ENCODE peak calls at places on chromosomes 2 and 18, in six cellular contexts. T, Z, L, W, Y and F are unnamed samples.

GRCh38 chr2:37869756-37870155 is 55.3 kb upstream of the RMDN2 start:
- DNase-seq in Y (peak; percentile 26), L (no peak), Z (no peak), W (no peak), T (no peak), F (no peak)

GRCh38 chr2:231356474-231356849 is 39.0 kb upstream of the B3GNT7 start:
- DNase-seq in Z (no peak), Y (no peak), L (no peak), W (no peak), T (peak; percentile 11), F (no peak)

GRCh38 chr2:181891258-181891965 is at the start of gene ITPRID2:
- DNase-seq in Z (peak; percentile 53), L (peak; percentile 90), T (peak; percentile 70), Y (peak; percentile 98), W (peak; percentile 33), F (peak; percentile 46)

GRCh38 chr2:224286923-224287322 is 115.0 kb downstream of the FAM124B start:
- DNase-seq in T (no peak), Y (no peak), W (no peak), L (no peak), Z (no peak), F (no peak)

GRCh38 chr2:122136071-122136470 is 380.6 kb downstream of the TSN start:
- DNase-seq in T (no peak), W (no peak), L (no peak), Z (no peak), Y (no peak), F (no peak)

GRCh38 chr18:23191952-23192662 is 56.8 kb downstream of the CABLES1 start:
- DNase-seq in Y (peak; percentile 62), Z (no peak), L (peak; percentile 23), W (no peak), T (peak; percentile 72), F (peak; percentile 62)

GRCh38 chr2:178397002-178397605 is 53.9 kb downstream of the PRKRA start:
- DNase-seq in W (no peak), L (no peak), T (no peak), Y (no peak), Z (no peak), F (no peak)

GRCh38 chr18:59148192-59148591 is 8.5 kb downstream of the SEC11C start:
- DNase-seq in Z (no peak), Y (no peak), T (no peak), L (no peak), W (no peak), F (no peak)

GRCh38 chr2:25341031-25341727 is 546 bp downstream of the DNMT3A start:
- DNase-seq in Y (peak; percentile 66), L (peak; percentile 44), Z (no peak), W (no peak), T (no peak), F (no peak)

GRCh38 chr2:38256610-38257009 is 120.5 kb downstream of the ATL2 start:
- DNase-seq in T (no peak), Y (no peak), Z (no peak), W (no peak), L (no peak), F (no peak)

GRCh38 chr2:96618599-96619283 is 19.4 kb downstream of the KANSL3 start:
- DNase-seq in Y (no peak), Z (no peak), T (no peak), L (no peak), W (no peak), F (no peak)

GRCh38 chr2:152409691-152410597 is 75.0 kb downstream of the FMNL2 start:
- DNase-seq in Z (no peak), T (no peak), W (no peak), Y (no peak), L (no peak), F (no peak)

GRCh38 chr2:124501575-124502152 is 476.6 kb downstream of the CNTNAP5 start:
- DNase-seq in L (no peak), Y (no peak), Z (no peak), W (no peak), T (no peak), F (no peak)

GRCh38 chr2:207683879-207684627 is 27.4 kb upstream of the CCNYL1 start:
- DNase-seq in Y (peak; percentile 44), W (no peak), L (no peak), Z (no peak), T (no peak), F (no peak)